ENCODE peak calls at places on chromosomes 2 and 18, in nine cellular contexts. G is cardiac muscle cell; R is CD8-positive, alpha-beta memory T cell; B is right cardiac atrium; Y is H1; V is spleen; W is fibroblast of lung; T is K562; F is heart right ventricle. J is an unnamed sample.

GRCh38 chr2:149732730-149733290 is 145.2 kb upstream of the MMADHC start:
- DNase-seq in G (no peak), R (no peak), B (no peak), Y (no peak), V (no peak), W (no peak), T (no peak), F (no peak), J (no peak)

GRCh38 chr18:39871976-39872375 is 2083.1 kb upstream of the PIK3C3 start:
- DNase-seq in G (no peak), R (no peak), B (no peak), Y (no peak), V (no peak), W (peak; percentile 4), T (no peak), F (no peak), J (no peak)

GRCh38 chr2:128812183-128812940 is 493.7 kb upstream of the HS6ST1 start:
- DNase-seq in G (no peak), R (no peak), B (no peak), Y (no peak), V (no peak), W (no peak), T (no peak), F (no peak), J (no peak)

GRCh38 chr2:25587361-25587760 is 86.0 kb downstream of the DTNB start:
- DNase-seq in G (no peak), R (no peak), B (no peak), Y (no peak), V (no peak), W (peak; percentile 75), T (no peak), F (no peak), J (no peak)

GRCh38 chr2:3290655-3291054 is 87.0 kb downstream of the EIPR1 start:
- DNase-seq in G (no peak), R (no peak), B (peak; percentile 18), Y (no peak), V (no peak), W (no peak), T (no peak), F (no peak), J (no peak)

GRCh38 chr18:58808349-58808748 is 56.3 kb upstream of the ZNF532 start:
- DNase-seq in G (no peak), R (no peak), B (no peak), Y (peak; percentile 27), V (no peak), W (no peak), T (no peak), F (no peak), J (no peak)

GRCh38 chr2:15733867-15734765 is 142.4 kb downstream of the DDX1 start:
- DNase-seq in G (no peak), R (no peak), B (no peak), Y (no peak), V (no peak), W (peak; percentile 78), T (no peak), F (no peak), J (no peak)

GRCh38 chr2:42754021-42754775 is 9.7 kb downstream of the OXER1 start:
- DNase-seq in G (no peak), R (no peak), B (peak; percentile 65), Y (no peak), V (peak; percentile 87), W (peak; percentile 38), T (no peak), F (no peak), J (no peak)

GRCh38 chr18:71485578-71485977 is 1058.6 kb downstream of the CBLN2 start:
- DNase-seq in G (no peak), R (no peak), B (no peak), Y (no peak), V (no peak), W (peak; percentile 77), T (no peak), F (no peak), J (no peak)

GRCh38 chr2:85733121-85733960 is 20.4 kb upstream of the ATOH8 start:
- DNase-seq in G (no peak), R (no peak), B (no peak), Y (no peak), V (no peak), W (no peak), T (no peak), F (no peak), J (no peak)

GRCh38 chr2:234500394-234501006 is 3.6 kb upstream of the ARL4C start:
- DNase-seq in G (peak; percentile 69), R (peak; percentile 71), B (peak; percentile 69), Y (no peak), V (peak; percentile 94), W (peak; percentile 63), T (peak; percentile 15), F (peak; percentile 27), J (peak; percentile 90)
- H3K27ac ChIP-seq in G (no peak overlapping the region), R (no peak overlapping the region), B (no peak overlapping the region), Y (no peak overlapping the region), V (no peak overlapping the region), W (no peak overlapping the region), T (no peak overlapping the region), F (no peak overlapping the region), J (no peak overlapping the region)

GRCh38 chr2:64637931-64638330 is 15.8 kb downstream of the SERTAD2 start:
- DNase-seq in G (no peak), R (no peak), B (no peak), Y (no peak), V (no peak), W (no peak), T (peak; percentile 47), F (no peak), J (no peak)

GRCh38 chr2:64640153-64641044 is 13.3 kb downstream of the SERTAD2 start:
- DNase-seq in G (no peak), R (no peak), B (no peak), Y (no peak), V (no peak), W (no peak), T (peak; percentile 69), F (no peak), J (no peak)

GRCh38 chr2:64637000-64637628 is 16.6 kb downstream of the SERTAD2 start:
- DNase-seq in G (no peak), R (no peak), B (no peak), Y (no peak), V (no peak), W (no peak), T (no peak), F (no peak), J (no peak)

GRCh38 chr2:64639691-64640090 is 14.0 kb downstream of the SERTAD2 start:
- DNase-seq in G (no peak), R (no peak), B (no peak), Y (no peak), V (no peak), W (no peak), T (no peak), F (no peak), J (no peak)

DNA sequence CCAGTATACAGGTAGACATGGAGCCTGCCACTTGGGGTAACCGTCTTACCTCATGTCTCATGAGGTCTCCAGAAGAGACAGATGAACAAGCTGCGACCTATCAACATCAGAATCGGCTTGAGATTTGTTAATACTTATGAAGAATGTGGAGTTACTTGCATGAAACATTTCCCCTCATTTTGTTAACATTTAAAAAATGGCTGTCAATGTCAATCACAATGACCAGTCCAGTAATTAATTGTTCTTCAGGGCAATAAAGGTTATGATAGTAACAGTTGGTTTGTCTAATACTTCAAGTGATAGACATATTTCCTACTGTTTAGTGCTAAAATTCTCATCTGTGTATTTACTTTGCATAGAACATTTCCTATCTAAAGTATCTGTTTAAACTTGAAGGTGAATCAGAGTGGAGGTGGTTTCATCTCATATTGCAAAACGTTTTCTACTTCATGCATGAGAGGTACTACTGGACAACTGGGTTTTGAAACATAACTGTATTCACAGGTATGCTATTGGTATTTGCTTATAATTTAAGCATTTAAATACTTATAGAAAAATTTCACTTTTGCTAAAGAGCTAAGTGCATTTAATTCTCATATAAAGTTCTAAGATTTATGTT is 15.1 kb downstream of the SERTAD2 start:
- DNase-seq in G (no peak), R (no peak), B (no peak), Y (no peak), V (no peak), W (no peak), T (no peak), F (no peak), J (no peak)
- H3K4me1 ChIP-seq in G (peaks cover 35% of the 10 kb centered on the region), R (peaks cover 68% of the 10 kb centered on the region), B (peaks cover 12% of the 10 kb centered on the region), Y (peaks cover 2% of the 10 kb centered on the region), V (peaks cover 61% of the 10 kb centered on the region), W (peaks cover 8% of the 10 kb centered on the region), T (peaks cover 64% of the 10 kb centered on the region), F (peaks cover 42% of the 10 kb centered on the region), J (peaks cover 14% of the 10 kb centered on the region)

DNA sequence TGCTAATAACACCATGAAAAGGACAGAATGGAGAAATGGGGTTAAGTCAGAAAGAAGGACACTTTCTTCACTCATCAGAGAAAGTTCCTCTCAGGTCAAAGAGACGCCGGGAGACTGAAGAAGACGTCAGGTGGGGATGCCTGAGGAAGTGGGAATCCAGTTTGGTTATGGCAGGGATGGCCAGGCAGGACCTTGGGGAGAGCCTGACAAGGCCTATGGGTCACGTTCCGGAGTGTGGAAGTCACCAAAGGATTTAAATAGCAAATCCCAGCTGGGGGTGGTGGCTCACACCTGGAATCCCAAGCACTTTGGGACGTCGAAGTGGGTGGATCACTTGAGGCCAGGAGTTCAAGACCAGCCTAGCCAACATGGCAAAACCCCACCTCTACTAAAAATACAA is 432.7 kb upstream of the SMIM21 start:
- DNase-seq in G (no peak), R (no peak), B (no peak), Y (no peak), V (no peak), W (no peak), T (no peak), F (no peak), J (no peak)
- H3K27ac ChIP-seq in G (no peak overlapping the region), R (no peak overlapping the region), B (no peak overlapping the region), Y (no peak overlapping the region), V (no peak overlapping the region), W (no peak overlapping the region), T (no peak overlapping the region), F (no peak overlapping the region), J (no peak overlapping the region)

GRCh38 chr2:11742702-11743530 is 3.5 kb upstream of the LPIN1 start:
- DNase-seq in G (no peak), R (no peak), B (no peak), Y (no peak), V (no peak), W (no peak), T (peak; percentile 33), F (no peak), J (peak; percentile 63)

GRCh38 chr2:11743846-11744553 is 2.4 kb upstream of the LPIN1 start:
- DNase-seq in G (peak; percentile 90), R (peak; percentile 54), B (peak; percentile 98), Y (peak; percentile 81), V (peak; percentile 92), W (peak; percentile 100), T (peak; percentile 98), F (peak; percentile 90), J (peak; percentile 97)

GRCh38 chr2:11744631-11745394 is 1.6 kb upstream of the LPIN1 start:
- DNase-seq in G (peak; percentile 62), R (no peak), B (peak; percentile 80), Y (no peak), V (peak; percentile 81), W (peak; percentile 57), T (peak; percentile 76), F (no peak), J (peak; percentile 64)

GRCh38 chr2:11742317-11742701 is 4.1 kb upstream of the LPIN1 start:
- DNase-seq in G (no peak), R (no peak), B (no peak), Y (no peak), V (no peak), W (no peak), T (peak; percentile 40), F (no peak), J (no peak)

DNA sequence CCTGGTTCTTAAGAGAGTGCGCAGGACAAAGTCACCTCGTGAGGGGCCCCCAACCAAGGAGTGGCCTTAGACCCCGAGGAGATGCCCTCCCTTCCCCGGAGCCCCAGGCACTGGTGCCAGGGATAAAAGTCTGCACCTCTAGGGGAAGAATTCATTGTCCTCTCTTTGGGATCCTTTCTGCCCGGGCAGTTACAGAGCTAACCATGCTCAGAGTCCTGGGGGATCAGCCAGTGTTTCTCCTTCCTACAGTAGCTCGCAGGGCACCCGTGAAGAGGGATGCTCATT is 3.0 kb upstream of the LPIN1 start:
- DNase-seq in G (no peak), R (no peak), B (no peak), Y (no peak), V (no peak), W (no peak), T (no peak), F (no peak), J (peak; percentile 61)
- H3K4me1 ChIP-seq in G (peaks cover 39% of the 10 kb centered on the region), R (peaks cover 42% of the 10 kb centered on the region), B (peaks cover 15% of the 10 kb centered on the region), Y (peaks cover 14% of the 10 kb centered on the region), V (peaks cover 23% of the 10 kb centered on the region), W (peaks cover 28% of the 10 kb centered on the region), T (peaks cover 63% of the 10 kb centered on the region), F (peaks cover 30% of the 10 kb centered on the region), J (peaks cover 20% of the 10 kb centered on the region)